ENCODE peak calls at places on chromosomes 13 and 19, in five cellular contexts. H, Y, U, G and Q are unnamed samples. For H3K36me3, the result is how much of the 10 kb centered on the place peaks cover.

GRCh38 chr19:15551183-15552004 is 43.1 kb downstream of the CYP4F22 start:
- DNase-seq in H (no peak), Y (no peak), U (no peak), G (no peak), Q (peak)

GRCh38 chr19:22608441-22608840 is 25.7 kb upstream of the ZNF492 start:
- DNase-seq in H (no peak), Y (no peak), U (no peak), G (no peak), Q (no peak)

GRCh38 chr19:54464624-54465266 is 1.2 kb upstream of the LENG9 start:
- DNase-seq in H (peak), Y (peak), U (peak), G (peak), Q (peak)

GRCh38 chr19:54390942-54391577 is 24.2 kb upstream of the TTYH1 start:
- DNase-seq in H (no peak), Y (no peak), U (peak), G (peak), Q (no peak)

GRCh38 chr19:35932291-35932936 is 3.8 kb upstream of the LRFN3 start:
- DNase-seq in H (no peak), Y (no peak), U (no peak), G (no peak), Q (no peak)

GRCh38 chr19:35776102-35776788 is 881 bp downstream of the ARHGAP33 start:
- DNase-seq in H (no peak), Y (no peak), U (no peak), G (no peak), Q (no peak)

GRCh38 chr19:2808129-2808941 is 11.3 kb upstream of the ZNF554 start:
- DNase-seq in H (no peak), Y (no peak), U (no peak), G (no peak), Q (no peak)

GRCh38 chr19:3075605-3076431 is 13.5 kb upstream of the TLE5 start:
- DNase-seq in H (peak), Y (peak), U (peak), G (no peak), Q (peak)

GRCh38 chr13:80180745-80181144 is 160.2 kb downstream of the SPRY2 start:
- DNase-seq in H (no peak), Y (no peak), U (no peak), G (no peak), Q (no peak)

GRCh38 chr13:22926176-22927007 is 254.4 kb upstream of the SGCG start:
- DNase-seq in H (peak), Y (peak), U (peak), G (peak), Q (peak)

GRCh38 chr13:102190930-102191329 is 210.9 kb downstream of the FGF14 start:
- DNase-seq in H (no peak), Y (no peak), U (no peak), G (no peak), Q (no peak)

GRCh38 chr13:33973194-33973593 is 155.2 kb downstream of the RFC3 start:
- DNase-seq in H (no peak), Y (no peak), U (no peak), G (no peak), Q (no peak)

GRCh38 chr13:35994131-35994966 is 136.8 kb downstream of the DCLK1 start:
- DNase-seq in H (no peak), Y (peak), U (peak), G (peak), Q (no peak)

GRCh38 chr19:45817725-45818301 is 2.7 kb upstream of the RSPH6A start:
- DNase-seq in H (no peak), Y (no peak), U (no peak), G (no peak), Q (no peak)

GRCh38 chr19:42311612-42312160 is 1.4 kb upstream of the TMEM145 start:
- DNase-seq in H (no peak), Y (no peak), U (no peak), G (no peak), Q (no peak)

GRCh38 chr19:56141416-56141992 is 417 bp downstream of the ZNF444 start:
- DNase-seq in H (no peak), Y (no peak), U (peak), G (no peak), Q (no peak)

GRCh38 chr13:99926014-99926731 is 45.4 kb downstream of the ZIC5 start:
- DNase-seq in H (no peak), Y (no peak), U (no peak), G (peak), Q (no peak)

GRCh38 chr13:58190578-58190977 is 559.0 kb downstream of the PCDH17 start:
- DNase-seq in H (no peak), Y (no peak), U (no peak), G (no peak), Q (no peak)

GRCh38 chr19:4051175-4052101 is 15.3 kb downstream of the ZBTB7A start:
- DNase-seq in H (peak), Y (no peak), U (peak), G (peak), Q (no peak)

GRCh38 chr19:15525291-15525690 is 17.0 kb downstream of the CYP4F22 start:
- DNase-seq in H (no peak), Y (no peak), U (no peak), G (no peak), Q (no peak)

GRCh38 chr19:45717983-45718650 is 12.6 kb downstream of the FBXO46 start:
- DNase-seq in H (no peak), Y (no peak), U (peak), G (no peak), Q (no peak)

GRCh38 chr19:40523322-40524047 is 53.2 kb upstream of the SHKBP1 start:
- DNase-seq in H (peak), Y (peak), U (peak), G (peak), Q (peak)

GRCh38 chr19:17294051-17294891 is 9.0 kb downstream of the ABHD8 start:
- DNase-seq in H (no peak), Y (no peak), U (no peak), G (no peak), Q (peak)

GRCh38 chr13:110890279-110891150 is 24.4 kb downstream of the ANKRD10 start:
- DNase-seq in H (no peak), Y (no peak), U (no peak), G (no peak), Q (no peak)

GRCh38 chr13:29131159-29131558 is 311.0 kb downstream of the MTUS2 start:
- DNase-seq in H (no peak), Y (no peak), U (no peak), G (no peak), Q (no peak)

GRCh38 chr13:30618186-30618937 is 642 bp downstream of the USPL1 start:
- DNase-seq in H (peak), Y (no peak), U (peak), G (no peak), Q (peak)

GRCh38 chr13:60721063-60721462 is 324.0 kb downstream of the TDRD3 start:
- DNase-seq in H (no peak), Y (no peak), U (no peak), G (no peak), Q (no peak)

GRCh38 chr13:35699181-35699580 is 222.7 kb upstream of the MAB21L1 start:
- DNase-seq in H (no peak), Y (no peak), U (no peak), G (peak), Q (no peak)

DNA sequence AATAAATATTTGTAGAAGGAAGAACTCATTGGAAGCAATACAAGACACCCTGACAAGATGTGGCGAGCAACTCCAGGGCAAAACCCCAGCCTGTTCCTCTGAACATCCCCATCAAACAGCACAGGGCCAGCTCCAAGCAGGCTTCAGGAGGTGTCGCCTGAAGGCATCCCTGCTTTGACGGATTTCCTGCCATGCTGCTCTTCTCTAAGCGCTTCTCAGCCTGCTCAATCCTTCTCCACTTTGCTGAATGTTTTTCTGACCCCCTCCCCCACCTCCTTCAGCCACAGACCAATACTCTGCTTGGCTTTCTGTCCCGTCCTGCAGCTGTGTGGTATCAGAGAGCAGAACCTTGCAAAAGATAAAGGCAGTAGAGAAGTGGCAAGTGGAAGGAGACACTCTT is 28.4 kb downstream of the C19orf81 start:
- DNase-seq in H (no peak), Y (no peak), U (no peak), G (no peak), Q (no peak)
- H3K4me3 ChIP-seq in H (no peak), Y (no peak), U (no peak), G (no peak), Q (no peak)

DNA sequence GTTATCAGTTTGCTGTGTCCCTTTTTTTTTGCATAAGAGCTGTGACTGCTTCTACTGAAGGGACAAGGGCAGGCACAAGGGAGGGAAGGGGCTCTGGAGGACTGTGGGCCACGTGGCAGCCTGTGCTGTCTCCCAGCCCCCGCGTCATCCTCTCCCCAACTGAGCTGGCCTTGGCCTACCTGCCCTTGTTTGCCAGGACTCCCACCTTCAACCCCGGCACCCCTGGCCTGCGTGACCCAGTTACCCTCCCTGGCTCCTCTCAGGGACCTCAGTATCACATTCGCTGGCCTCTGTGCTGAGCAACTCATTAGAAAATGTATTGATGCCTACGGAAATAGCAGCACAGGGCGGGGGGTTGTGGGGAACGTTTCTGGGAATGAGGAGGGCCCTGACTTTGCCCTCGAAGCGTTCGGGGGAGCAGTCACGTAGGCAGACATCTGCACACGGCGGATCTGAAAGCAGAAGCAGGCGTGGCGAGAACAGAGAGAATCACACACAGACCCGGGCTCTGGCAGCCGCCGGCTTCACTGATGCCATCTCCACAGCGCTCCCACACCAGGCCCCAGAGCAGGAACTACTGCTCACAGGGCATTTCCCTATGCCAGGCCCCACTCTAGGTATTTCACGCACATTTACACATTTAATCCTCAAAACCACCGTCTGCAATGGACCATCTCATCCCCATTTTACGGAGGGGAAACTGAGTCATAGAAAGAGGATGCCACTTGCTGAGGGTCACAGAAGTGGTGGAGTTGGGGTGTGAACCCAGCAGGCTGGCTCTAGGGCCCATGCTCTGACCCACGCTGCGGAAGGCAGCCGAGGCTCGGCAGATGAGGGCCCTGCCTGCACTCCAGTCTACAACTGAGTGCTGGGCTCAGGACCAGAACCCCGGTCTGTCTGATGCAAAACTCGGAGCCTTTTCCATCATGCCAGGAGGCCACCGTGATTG is 5.7 kb upstream of the ATF5 start:
- DNase-seq in H (no peak), Y (no peak), U (no peak), G (no peak), Q (no peak)
- TF ChIP-seq CTCF in H (no peak), Y (no peak), U (no peak), G (no peak), Q (no peak)

GRCh38 chr13:37023871-37024270 is 23.3 kb downstream of the EXOSC8 start:
- DNase-seq in H (no peak), Y (no peak), U (peak), G (peak), Q (no peak)
- H3K36me3 ChIP-seq in H (half or more), Y (half or more), U (under half), G (half or more), Q (under half)

DNA sequence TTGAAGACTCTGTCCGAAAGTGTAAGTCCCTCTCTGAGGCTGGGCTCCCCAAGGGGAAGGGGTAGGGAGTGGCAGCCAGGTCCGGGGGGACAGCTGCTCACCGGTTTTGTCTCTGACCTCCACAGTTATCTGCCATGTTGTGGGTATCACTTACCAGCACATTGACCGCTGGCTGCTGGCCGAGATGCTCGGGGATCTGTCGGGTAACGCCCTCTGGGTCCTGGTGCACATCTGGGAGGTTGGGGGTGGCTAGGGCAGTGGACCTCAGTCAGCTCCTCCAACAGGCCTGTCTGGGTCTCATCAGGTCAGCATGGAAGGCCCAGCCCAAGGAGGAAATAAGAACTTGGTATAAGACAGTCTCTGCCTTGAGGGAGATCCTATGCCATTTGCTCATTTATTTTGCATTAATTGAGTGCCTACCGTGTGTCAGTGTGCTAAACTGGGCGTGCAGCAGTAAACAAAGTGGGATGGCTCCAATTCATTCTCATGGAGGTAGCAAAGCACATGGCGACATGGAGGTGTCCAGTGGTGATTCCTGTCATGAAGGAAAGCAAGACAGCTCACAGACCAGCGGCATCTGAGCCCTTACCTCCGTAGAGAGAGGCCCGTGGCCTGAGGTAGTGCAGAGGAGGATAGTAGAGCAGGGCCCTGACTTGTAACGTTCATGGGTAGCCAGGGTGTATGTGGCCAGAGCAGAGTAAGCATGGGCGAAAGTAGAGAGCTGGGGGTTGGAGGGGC is 13.7 kb downstream of the EIF3K start:
- DNase-seq in H (no peak), Y (no peak), U (no peak), G (no peak), Q (no peak)
- H3K4me3 ChIP-seq in H (no peak), Y (no peak), U (no peak), G (no peak), Q (no peak)

GRCh38 chr19:57611113-57611512 is 2.9 kb upstream of the ZNF134 start:
- DNase-seq in H (no peak), Y (no peak), U (no peak), G (no peak), Q (no peak)

GRCh38 chr19:57615346-57615745 is 1.3 kb downstream of the ZNF134 start:
- DNase-seq in H (no peak), Y (no peak), U (no peak), G (no peak), Q (no peak)

GRCh38 chr19:57613941-57614743 is at the start of gene ZNF134:
- DNase-seq in H (peak), Y (peak), U (peak), G (peak), Q (peak)
- TF ChIP-seq CTCF in H (peak), Y (peak), U (no peak), G (peak), Q (peak)

GRCh38 chr19:53085496-53085895 is 17.7 kb downstream of the ZNF160 start:
- DNase-seq in H (no peak), Y (no peak), U (no peak), G (no peak), Q (no peak)
- H3K36me3 ChIP-seq in H (half or more), Y (half or more), U (under half), G (under half), Q (under half)

GRCh38 chr19:18719541-18719940 is 36.1 kb downstream of the CRTC1 start:
- DNase-seq in H (no peak), Y (no peak), U (no peak), G (no peak), Q (no peak)

GRCh38 chr19:18716857-18717256 is 33.4 kb downstream of the CRTC1 start:
- DNase-seq in H (no peak), Y (no peak), U (no peak), G (no peak), Q (no peak)

GRCh38 chr19:18718846-18719458 is 35.5 kb downstream of the CRTC1 start:
- DNase-seq in H (no peak), Y (no peak), U (no peak), G (no peak), Q (no peak)

GRCh38 chr19:18717601-18718000 is 34.1 kb downstream of the CRTC1 start:
- DNase-seq in H (no peak), Y (no peak), U (no peak), G (no peak), Q (no peak)

GRCh38 chr19:18718015-18718526 is 34.6 kb downstream of the CRTC1 start:
- DNase-seq in H (no peak), Y (no peak), U (no peak), G (no peak), Q (no peak)
- H3K4me3 ChIP-seq in H (no peak), Y (no peak), U (no peak), G (no peak), Q (no peak)

GRCh38 chr19:33779849-33780248 is 16.8 kb upstream of the KCTD15 start:
- DNase-seq in H (no peak), Y (no peak), U (no peak), G (no peak), Q (no peak)

GRCh38 chr19:33775731-33776487 is 20.8 kb upstream of the KCTD15 start:
- DNase-seq in H (no peak), Y (no peak), U (no peak), G (no peak), Q (no peak)

GRCh38 chr19:33778089-33778791 is 18.4 kb upstream of the KCTD15 start:
- DNase-seq in H (peak), Y (peak), U (peak), G (no peak), Q (peak)

GRCh38 chr19:33777351-33777750 is 19.3 kb upstream of the KCTD15 start:
- DNase-seq in H (no peak), Y (no peak), U (no peak), G (no peak), Q (no peak)

GRCh38 chr19:33777753-33778088 is 18.9 kb upstream of the KCTD15 start:
- DNase-seq in H (no peak), Y (no peak), U (no peak), G (no peak), Q (no peak)
- TF ChIP-seq CTCF in H (no peak), Y (no peak), U (no peak), G (no peak), Q (no peak)

GRCh38 chr19:47379398-47379938 is 30.4 kb downstream of the DHX34 start:
- DNase-seq in H (no peak), Y (no peak), U (no peak), G (no peak), Q (no peak)

GRCh38 chr19:47381653-47382279 is 32.7 kb downstream of the DHX34 start:
- DNase-seq in H (peak), Y (no peak), U (no peak), G (no peak), Q (no peak)

GRCh38 chr19:47381121-47381520 is 32.0 kb downstream of the DHX34 start:
- DNase-seq in H (no peak), Y (no peak), U (no peak), G (no peak), Q (no peak)

GRCh38 chr19:47378246-47378645 is 29.1 kb downstream of the DHX34 start:
- DNase-seq in H (no peak), Y (no peak), U (no peak), G (no peak), Q (no peak)

GRCh38 chr19:47380559-47380958 is 31.4 kb downstream of the DHX34 start:
- DNase-seq in H (no peak), Y (no peak), U (no peak), G (no peak), Q (no peak)
- H3K36me3 ChIP-seq in H (half or more), Y (half or more), U (under half), G (under half), Q (under half)

GRCh38 chr19:52992109-52993004 is 21.4 kb upstream of the ERVV-1 start:
- DNase-seq in H (peak), Y (peak), U (peak), G (no peak), Q (no peak)

GRCh38 chr19:52993342-52994178 is 20.2 kb upstream of the ERVV-1 start:
- DNase-seq in H (peak), Y (peak), U (peak), G (peak), Q (peak)

GRCh38 chr19:52988506-52988905 is 25.2 kb upstream of the ERVV-1 start:
- DNase-seq in H (no peak), Y (no peak), U (no peak), G (no peak), Q (no peak)

GRCh38 chr19:52991021-52991420 is 22.7 kb upstream of the ERVV-1 start:
- DNase-seq in H (no peak), Y (no peak), U (no peak), G (no peak), Q (no peak)

DNA sequence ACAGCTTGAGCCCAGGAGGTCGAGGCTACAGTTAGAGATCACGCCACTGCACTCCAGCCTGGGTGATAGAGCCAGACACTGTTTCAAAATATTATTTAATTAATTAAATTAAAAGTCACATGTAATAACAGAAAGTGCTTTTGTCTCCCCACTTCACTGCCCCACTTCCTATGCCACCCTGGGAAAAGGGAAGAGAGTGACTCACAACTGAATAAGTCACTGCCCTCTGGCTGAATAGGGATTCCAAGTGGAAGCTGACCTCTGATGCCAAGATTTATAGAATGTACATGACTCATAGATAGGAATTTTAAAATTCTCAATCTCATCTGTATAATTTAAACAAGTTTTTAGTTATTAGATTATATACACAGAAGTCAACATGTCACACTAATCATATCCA is 22.2 kb upstream of the ERVV-1 start:
- DNase-seq in H (no peak), Y (no peak), U (no peak), G (peak), Q (no peak)
- H3K4me3 ChIP-seq in H (no peak), Y (no peak), U (no peak), G (no peak), Q (no peak)